ENCODE peak calls at places on chromosomes 5 and 9, in four cellular contexts. T is stimulated activated CD8-positive, alpha-beta memory T cell treated with anti-CD3 and anti-CD28 coated beads, Interleukin-7, amount 100 ng/mL, for 4 hours; L is KBM-7; M is effector memory CD8-positive, alpha-beta T cell. J is an unnamed sample.

GRCh38 chr9:127524373-127524772 is 73.1 kb downstream of the LRSAM1 start:
- DNase-seq in T (no peak), M (no peak), L (no peak), J (no peak)

GRCh38 chr9:76162751-76163500 is 231.3 kb downstream of the RFK start:
- DNase-seq in T (no peak), M (no peak), L (no peak), J (no peak)

GRCh38 chr5:56358703-56359428 is 125.7 kb upstream of the ANKRD55 start:
- DNase-seq in M (no peak), T (no peak), L (no peak), J (no peak)

GRCh38 chr9:87471746-87472145 is 25.9 kb upstream of the DAPK1 start:
- DNase-seq in T (no peak), L (no peak), M (no peak), J (no peak)

GRCh38 chr5:103340717-103341397 is 82.3 kb downstream of the MACIR start:
- DNase-seq in M (no peak), T (no peak), L (peak), J (no peak)

GRCh38 chr9:89080193-89080592 is 88.9 kb downstream of the S1PR3 start:
- DNase-seq in M (no peak), T (no peak), L (no peak), J (no peak)

GRCh38 chr5:62589504-62589903 is 10.9 kb downstream of the LRRC70 start:
- DNase-seq in T (no peak), M (no peak), L (no peak), J (no peak)

GRCh38 chr9:126775926-126776325 is 28.9 kb upstream of the ZBTB43 start:
- DNase-seq in M (no peak), L (no peak), T (no peak), J (no peak)

GRCh38 chr5:160398806-160399205 is 1.0 kb downstream of the FAM200C start:
- DNase-seq in L (no peak), T (no peak), M (no peak), J (no peak)

GRCh38 chr5:139985290-139985689 is 57.8 kb downstream of the NRG2 start:
- DNase-seq in M (no peak), T (no peak), L (no peak), J (no peak)

GRCh38 chr5:16869821-16870796 is 66.0 kb downstream of the MYO10 start:
- DNase-seq in T (no peak), M (no peak), L (no peak), J (no peak)

GRCh38 chr5:174493536-174493935 is 230.8 kb upstream of the MSX2 start:
- DNase-seq in L (no peak), T (no peak), M (no peak), J (no peak)

GRCh38 chr5:77224672-77225355 is 14.3 kb downstream of the PDE8B start:
- DNase-seq in M (no peak), T (no peak), L (no peak), J (no peak)

GRCh38 chr5:83553000-83553486 is 81.5 kb downstream of the VCAN start:
- DNase-seq in T (no peak), M (no peak), L (no peak), J (no peak)

GRCh38 chr5:33662721-33663435 is 222.1 kb downstream of the TARS1 start:
- DNase-seq in M (no peak), T (no peak), L (no peak), J (no peak)

GRCh38 chr5:123610665-123611406 is 98.9 kb downstream of the CSNK1G3 start:
- DNase-seq in L (peak), T (no peak), M (peak), J (peak)

J was measured in immature natural killer cell.